ENCODE peak calls at places on chromosomes 16 and 17, in ten cellular contexts. One of them, this sample, is unnamed.

GRCh38 chr16:1002399-1003161 is 21.0 kb downstream of the SOX8 start:
- DNase-seq in lower lobe of right lung: no peak
- DNase-seq in kidney: no peak
- DNase-seq in right lobe of liver: no peak
- DNase-seq in GM23338: no peak
- DNase-seq in H1: no peak
- DNase-seq in foreskin keratinocyte: peak; percentile 19
- DNase-seq in heart left ventricle: no peak
- DNase-seq in osteoblast: peak; percentile 99
- DNase-seq in uterus: no peak
- DNase-seq in this sample: no peak

GRCh38 chr16:46980926-46981325 is 7.5 kb upstream of the DNAJA2 start:
- DNase-seq in lower lobe of right lung: no peak
- DNase-seq in kidney: no peak
- DNase-seq in right lobe of liver: no peak
- DNase-seq in GM23338: no peak
- DNase-seq in H1: no peak
- DNase-seq in foreskin keratinocyte: no peak
- DNase-seq in heart left ventricle: no peak
- DNase-seq in osteoblast: no peak
- DNase-seq in uterus: no peak
- DNase-seq in this sample: no peak

GRCh38 chr17:28569446-28569845 is 1.9 kb downstream of the PIGS start:
- DNase-seq in lower lobe of right lung: no peak
- DNase-seq in kidney: no peak
- DNase-seq in right lobe of liver: no peak
- DNase-seq in GM23338: no peak
- DNase-seq in H1: no peak
- DNase-seq in foreskin keratinocyte: no peak
- DNase-seq in heart left ventricle: no peak
- DNase-seq in osteoblast: no peak
- DNase-seq in uterus: no peak
- DNase-seq in this sample: no peak

GRCh38 chr16:51638338-51639135 is 487.5 kb upstream of the SALL1 start:
- DNase-seq in lower lobe of right lung: no peak
- DNase-seq in kidney: no peak
- DNase-seq in right lobe of liver: no peak
- DNase-seq in GM23338: no peak
- DNase-seq in H1: no peak
- DNase-seq in foreskin keratinocyte: no peak
- DNase-seq in heart left ventricle: no peak
- DNase-seq in osteoblast: no peak
- DNase-seq in uterus: no peak
- DNase-seq in this sample: no peak

GRCh38 chr16:2786061-2786825 is 1.1 kb downstream of the PRSS33 start:
- DNase-seq in lower lobe of right lung: peak; percentile 23
- DNase-seq in kidney: no peak
- DNase-seq in right lobe of liver: no peak
- DNase-seq in GM23338: no peak
- DNase-seq in H1: no peak
- DNase-seq in foreskin keratinocyte: no peak
- DNase-seq in heart left ventricle: peak; percentile 9
- DNase-seq in osteoblast: peak; percentile 79
- DNase-seq in uterus: no peak
- DNase-seq in this sample: no peak

GRCh38 chr16:51759329-51759728 is 608.3 kb upstream of the SALL1 start:
- DNase-seq in lower lobe of right lung: no peak
- DNase-seq in kidney: no peak
- DNase-seq in right lobe of liver: no peak
- DNase-seq in GM23338: no peak
- DNase-seq in H1: no peak
- DNase-seq in foreskin keratinocyte: no peak
- DNase-seq in heart left ventricle: no peak
- DNase-seq in osteoblast: no peak
- DNase-seq in uterus: no peak
- DNase-seq in this sample: no peak

GRCh38 chr17:76341301-76341700 is 12.4 kb downstream of the PRPSAP1 start:
- DNase-seq in lower lobe of right lung: no peak
- DNase-seq in kidney: no peak
- DNase-seq in right lobe of liver: peak; percentile 2
- DNase-seq in GM23338: no peak
- DNase-seq in H1: no peak
- DNase-seq in foreskin keratinocyte: no peak
- DNase-seq in heart left ventricle: no peak
- DNase-seq in osteoblast: no peak
- DNase-seq in uterus: no peak
- DNase-seq in this sample: no peak

GRCh38 chr16:85139888-85140339 is 27.6 kb upstream of the CIBAR2 start:
- DNase-seq in lower lobe of right lung: no peak
- DNase-seq in kidney: no peak
- DNase-seq in right lobe of liver: no peak
- DNase-seq in GM23338: no peak
- DNase-seq in H1: no peak
- DNase-seq in foreskin keratinocyte: no peak
- DNase-seq in heart left ventricle: no peak
- DNase-seq in osteoblast: peak; percentile 58
- DNase-seq in uterus: no peak
- DNase-seq in this sample: no peak

GRCh38 chr17:77849203-77849602 is 109.3 kb upstream of the TNRC6C start:
- DNase-seq in lower lobe of right lung: no peak
- DNase-seq in kidney: no peak
- DNase-seq in right lobe of liver: no peak
- DNase-seq in GM23338: no peak
- DNase-seq in H1: no peak
- DNase-seq in foreskin keratinocyte: no peak
- DNase-seq in heart left ventricle: no peak
- DNase-seq in osteoblast: no peak
- DNase-seq in uterus: no peak
- DNase-seq in this sample: no peak

GRCh38 chr17:77848257-77848656 is 110.2 kb upstream of the TNRC6C start:
- DNase-seq in lower lobe of right lung: no peak
- DNase-seq in kidney: peak; percentile 14
- DNase-seq in right lobe of liver: no peak
- DNase-seq in GM23338: no peak
- DNase-seq in H1: no peak
- DNase-seq in foreskin keratinocyte: no peak
- DNase-seq in heart left ventricle: no peak
- DNase-seq in osteoblast: no peak
- DNase-seq in uterus: no peak
- DNase-seq in this sample: no peak

GRCh38 chr17:77846531-77847085 is 111.9 kb upstream of the TNRC6C start:
- DNase-seq in lower lobe of right lung: peak; percentile 38
- DNase-seq in kidney: peak; percentile 68
- DNase-seq in right lobe of liver: peak; percentile 33
- DNase-seq in GM23338: no peak
- DNase-seq in H1: no peak
- DNase-seq in foreskin keratinocyte: no peak
- DNase-seq in heart left ventricle: no peak
- DNase-seq in osteoblast: peak; percentile 51
- DNase-seq in uterus: no peak
- DNase-seq in this sample: no peak

GRCh38 chr17:77845541-77846225 is 112.8 kb upstream of the TNRC6C start:
- DNase-seq in lower lobe of right lung: peak; percentile 28
- DNase-seq in kidney: peak; percentile 63
- DNase-seq in right lobe of liver: peak; percentile 35
- DNase-seq in GM23338: no peak
- DNase-seq in H1: no peak
- DNase-seq in foreskin keratinocyte: no peak
- DNase-seq in heart left ventricle: no peak
- DNase-seq in osteoblast: no peak
- DNase-seq in uterus: no peak
- DNase-seq in this sample: no peak

DNA sequence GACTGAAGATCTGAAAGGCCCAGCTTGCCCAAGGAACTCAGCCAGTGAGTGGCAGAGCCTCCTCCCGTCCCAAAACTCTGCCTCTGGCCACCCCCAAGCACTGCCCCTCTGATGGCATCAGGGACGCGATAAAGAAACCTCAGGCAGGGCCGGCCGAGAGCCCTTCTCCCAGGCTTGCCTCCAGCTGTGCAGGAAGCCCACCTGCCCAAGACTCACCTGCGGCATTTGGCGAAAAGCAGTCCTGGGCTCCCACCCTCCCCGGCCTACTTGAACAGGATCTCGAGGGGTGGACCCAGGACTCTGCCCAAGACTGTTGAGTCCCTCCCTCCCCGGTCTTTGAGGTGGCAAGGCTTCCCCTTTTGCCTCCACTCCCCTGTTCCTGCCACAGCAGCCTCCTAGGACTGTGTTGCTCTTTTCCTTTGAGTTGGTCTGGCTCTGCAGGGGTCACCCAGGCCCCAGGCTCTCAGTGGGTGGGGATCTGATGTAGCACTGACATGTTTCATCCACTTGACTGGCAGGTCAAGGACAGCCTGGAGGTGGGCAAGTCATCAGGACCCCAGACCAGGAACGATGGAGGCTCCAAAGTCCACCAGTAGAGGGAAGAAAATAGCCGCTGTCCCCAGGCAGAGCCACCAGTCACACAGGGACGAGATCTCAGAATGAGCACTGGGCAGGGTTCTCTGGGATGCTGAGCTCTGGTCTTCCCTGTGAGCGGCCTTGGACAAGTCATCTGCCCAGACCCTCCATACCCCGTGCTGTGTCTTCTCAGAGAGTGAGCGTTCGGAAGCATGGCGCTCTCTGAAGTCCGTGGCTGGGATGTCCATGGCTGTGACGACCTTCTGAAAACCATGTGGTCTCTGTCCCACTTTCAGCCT is 111.1 kb upstream of the TNRC6C start:
- DNase-seq in lower lobe of right lung: peak; percentile 28
- DNase-seq in kidney: peak; percentile 73
- DNase-seq in right lobe of liver: peak; percentile 46
- DNase-seq in GM23338: no peak
- DNase-seq in H1: no peak
- DNase-seq in foreskin keratinocyte: no peak
- DNase-seq in heart left ventricle: no peak
- DNase-seq in osteoblast: peak; percentile 61
- DNase-seq in uterus: no peak
- DNase-seq in this sample: no peak
- TF ChIP-seq CTCF in lower lobe of right lung: no peak
- TF ChIP-seq CTCF in kidney: no peak
- TF ChIP-seq CTCF in right lobe of liver: no peak
- TF ChIP-seq CTCF in GM23338: no peak
- TF ChIP-seq CTCF in H1: no peak
- TF ChIP-seq CTCF in foreskin keratinocyte: no peak
- TF ChIP-seq CTCF in heart left ventricle: no peak
- TF ChIP-seq CTCF in osteoblast: no peak
- TF ChIP-seq CTCF in uterus: no peak
- TF ChIP-seq CTCF in this sample: no peak

DNA sequence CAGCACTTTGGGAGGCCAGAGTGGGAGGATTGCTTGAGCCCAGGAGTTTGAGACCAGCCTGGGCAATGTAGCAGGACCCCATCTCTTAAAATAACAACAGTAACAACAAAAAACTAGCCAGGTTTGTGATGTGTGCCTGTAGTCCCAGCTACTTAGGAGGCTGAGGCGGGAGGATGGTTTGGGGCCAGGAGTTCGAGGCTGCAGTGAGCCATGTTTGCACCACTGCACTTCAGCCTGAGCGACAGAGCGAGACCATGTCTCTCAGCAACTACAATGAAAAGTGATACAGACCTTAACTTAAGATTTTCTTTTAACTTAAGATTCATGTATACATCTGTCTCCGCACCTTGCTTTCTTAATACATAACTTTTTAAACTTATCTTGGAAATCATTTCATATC is 17.2 kb downstream of the NKD1 start:
- DNase-seq in lower lobe of right lung: no peak
- DNase-seq in kidney: no peak
- DNase-seq in right lobe of liver: no peak
- DNase-seq in GM23338: no peak
- DNase-seq in H1: no peak
- DNase-seq in foreskin keratinocyte: no peak
- DNase-seq in heart left ventricle: no peak
- DNase-seq in osteoblast: no peak
- DNase-seq in uterus: no peak
- DNase-seq in this sample: no peak
- H3K4me1 ChIP-seq in lower lobe of right lung: no peaks in the 10 kb centered on the region
- H3K4me1 ChIP-seq in kidney: no peaks in the 10 kb centered on the region
- H3K4me1 ChIP-seq in right lobe of liver: no peaks in the 10 kb centered on the region
- H3K4me1 ChIP-seq in GM23338: no peaks in the 10 kb centered on the region
- H3K4me1 ChIP-seq in H1: no peaks in the 10 kb centered on the region
- H3K4me1 ChIP-seq in foreskin keratinocyte: no peaks in the 10 kb centered on the region
- H3K4me1 ChIP-seq in heart left ventricle: no peaks in the 10 kb centered on the region
- H3K4me1 ChIP-seq in osteoblast: no peaks in the 10 kb centered on the region
- H3K4me1 ChIP-seq in uterus: no peaks in the 10 kb centered on the region
- H3K4me1 ChIP-seq in this sample: no peaks in the 10 kb centered on the region

DNA sequence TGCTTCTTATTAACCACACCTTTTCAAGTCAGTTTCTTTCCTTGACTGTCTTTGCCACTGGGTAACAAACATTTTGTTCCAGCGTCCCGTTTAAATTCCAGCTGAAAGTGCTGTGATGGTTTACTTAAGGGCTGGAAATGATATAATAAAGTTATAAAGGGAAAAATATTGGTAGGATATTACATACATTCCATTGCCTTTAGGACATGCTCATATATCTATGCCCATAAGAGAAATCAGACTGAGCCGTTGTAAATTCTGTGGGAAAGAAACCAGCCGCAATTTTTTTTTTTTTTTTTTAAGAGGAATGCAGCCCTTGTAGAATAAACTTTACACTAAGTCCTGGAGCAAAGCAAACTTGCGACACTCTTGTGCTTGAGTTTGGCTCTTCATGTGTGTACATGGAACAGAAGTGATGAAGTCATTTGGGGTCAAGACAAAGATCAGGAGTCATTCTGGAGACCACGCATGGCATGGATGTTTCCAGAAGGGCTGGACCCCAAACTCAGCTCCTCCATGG is 210.9 kb downstream of the XYLT1 start:
- DNase-seq in lower lobe of right lung: no peak
- DNase-seq in kidney: no peak
- DNase-seq in right lobe of liver: no peak
- DNase-seq in GM23338: no peak
- DNase-seq in H1: no peak
- DNase-seq in foreskin keratinocyte: no peak
- DNase-seq in heart left ventricle: no peak
- DNase-seq in osteoblast: no peak
- DNase-seq in uterus: no peak
- DNase-seq in this sample: no peak
- TF ChIP-seq CTCF in lower lobe of right lung: no peak
- TF ChIP-seq CTCF in kidney: no peak
- TF ChIP-seq CTCF in right lobe of liver: no peak
- TF ChIP-seq CTCF in GM23338: no peak
- TF ChIP-seq CTCF in H1: no peak
- TF ChIP-seq CTCF in foreskin keratinocyte: no peak
- TF ChIP-seq CTCF in heart left ventricle: no peak
- TF ChIP-seq CTCF in osteoblast: no peak
- TF ChIP-seq CTCF in uterus: no peak
- TF ChIP-seq CTCF in this sample: no peak

DNA sequence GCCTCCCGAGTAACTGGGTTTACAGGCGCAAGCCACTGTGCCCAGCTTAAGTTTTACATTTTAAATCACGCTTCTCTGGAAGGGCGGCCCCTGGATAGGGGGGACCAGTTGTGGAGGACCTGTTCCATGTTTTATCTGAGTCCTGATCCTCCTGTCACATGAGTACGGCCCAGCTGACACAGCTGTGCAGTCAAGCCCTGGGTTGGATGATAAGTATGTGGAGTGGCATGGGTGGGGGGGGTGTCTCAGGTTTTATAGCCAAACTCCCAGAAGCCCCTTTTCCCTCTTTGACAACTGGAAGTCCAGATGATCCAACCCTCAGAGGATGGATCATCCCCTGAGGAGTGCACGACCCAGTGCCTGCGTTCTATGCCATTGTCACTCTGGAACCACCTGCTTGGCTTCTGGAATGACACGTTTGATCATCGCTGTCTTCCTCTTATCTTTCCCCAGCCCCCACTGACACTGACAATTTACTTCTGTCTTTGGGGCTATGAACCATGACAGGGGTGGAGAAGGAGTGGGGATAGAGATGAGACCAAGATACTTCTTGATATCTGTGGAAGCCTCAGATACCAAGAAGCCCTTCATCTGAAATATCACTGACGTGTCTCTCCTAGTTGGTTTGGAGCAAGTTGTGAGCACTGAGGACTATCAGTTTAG is 191.2 kb downstream of the MSI2 start:
- DNase-seq in lower lobe of right lung: no peak
- DNase-seq in kidney: no peak
- DNase-seq in right lobe of liver: no peak
- DNase-seq in GM23338: no peak
- DNase-seq in H1: no peak
- DNase-seq in foreskin keratinocyte: no peak
- DNase-seq in heart left ventricle: no peak
- DNase-seq in osteoblast: no peak
- DNase-seq in uterus: no peak
- DNase-seq in this sample: no peak
- H3K4me1 ChIP-seq in lower lobe of right lung: no peaks in the 10 kb centered on the region
- H3K4me1 ChIP-seq in kidney: peaks cover 28% of the 10 kb centered on the region
- H3K4me1 ChIP-seq in right lobe of liver: no peaks in the 10 kb centered on the region
- H3K4me1 ChIP-seq in GM23338: peaks cover 15% of the 10 kb centered on the region
- H3K4me1 ChIP-seq in H1: peaks cover 9% of the 10 kb centered on the region
- H3K4me1 ChIP-seq in foreskin keratinocyte: peaks cover 9% of the 10 kb centered on the region
- H3K4me1 ChIP-seq in heart left ventricle: peaks cover 25% of the 10 kb centered on the region
- H3K4me1 ChIP-seq in osteoblast: no peaks in the 10 kb centered on the region
- H3K4me1 ChIP-seq in uterus: no peaks in the 10 kb centered on the region
- H3K4me1 ChIP-seq in this sample: peaks cover 8% of the 10 kb centered on the region